ENCODE peak calls at places on chromosomes 1 and 21, in six cellular contexts. Q is left ventricle myocardium superior, S is HuH-7.5, U is AML-193, O is spleen, I is glutamatergic neuron. W is an unnamed sample.

GRCh38 chr21:44400791-44401385 is 47.5 kb downstream of the TRPM2 start:
- DNase-seq in Q (no peak), S (no peak), U (no peak), O (peak), I (no peak), W (peak)

GRCh38 chr1:201348211-201348566 is 29.3 kb downstream of the TNNT2 start:
- DNase-seq in Q (no peak), S (peak), U (peak), O (peak), I (peak), W (peak)

GRCh38 chr1:244971524-244972216 is 107.3 kb upstream of the HNRNPU start:
- DNase-seq in Q (no peak), S (no peak), U (no peak), O (no peak), I (no peak), W (no peak)

GRCh38 chr1:88802950-88803349 is 88.4 kb downstream of the GTF2B start:
- DNase-seq in Q (no peak), S (no peak), U (no peak), O (no peak), I (no peak), W (no peak)

GRCh38 chr1:81800741-81801031 is at the start of gene ADGRL2:
- DNase-seq in Q (peak), S (no peak), U (no peak), O (no peak), I (no peak), W (peak)

GRCh38 chr1:25973610-25974355 is 24.1 kb downstream of the PAFAH2 start:
- DNase-seq in Q (no peak), S (no peak), U (no peak), O (no peak), I (no peak), W (no peak)

GRCh38 chr1:205593967-205594366 is 37.8 kb downstream of the ELK4 start:
- DNase-seq in Q (no peak), S (no peak), U (no peak), O (no peak), I (no peak), W (no peak)

GRCh38 chr1:176897350-176898236 is 266.9 kb downstream of the ASTN1 start:
- DNase-seq in Q (peak), S (peak), U (peak), O (peak), I (peak), W (peak)

GRCh38 chr1:15337656-15338402 is 71.9 kb upstream of the EFHD2 start:
- DNase-seq in Q (no peak), S (no peak), U (no peak), O (no peak), I (no peak), W (no peak)

GRCh38 chr1:84913025-84913892 is 20.3 kb upstream of the LPAR3 start:
- DNase-seq in Q (no peak), S (peak), U (no peak), O (no peak), I (no peak), W (no peak)

GRCh38 chr1:88608139-88608943 is 75.7 kb upstream of the PKN2 start:
- DNase-seq in Q (no peak), S (no peak), U (peak), O (no peak), I (no peak), W (no peak)

GRCh38 chr1:26827205-26827604 is 717 bp downstream of the ZDHHC18 start:
- DNase-seq in Q (peak), S (no peak), U (no peak), O (peak), I (no peak), W (no peak)

GRCh38 chr1:63721531-63722189 is 52.2 kb upstream of the ROR1 start:
- DNase-seq in Q (peak), S (no peak), U (no peak), O (no peak), I (no peak), W (no peak)

GRCh38 chr1:220189750-220190347 is 82.4 kb downstream of the RAB3GAP2 start:
- DNase-seq in Q (no peak), S (no peak), U (peak), O (no peak), I (no peak), W (no peak)

GRCh38 chr21:45276620-45277019 is 11.1 kb downstream of the POFUT2 start:
- DNase-seq in Q (no peak), S (no peak), U (no peak), O (peak), I (no peak), W (no peak)

GRCh38 chr1:235649722-235650163 is at the start of gene GNG4:
- DNase-seq in Q (no peak), S (peak), U (no peak), O (peak), I (peak), W (no peak)

GRCh38 chr1:5342830-5343229 is 649.4 kb downstream of the NPHP4 start:
- DNase-seq in Q (no peak), S (no peak), U (no peak), O (no peak), I (no peak), W (no peak)

GRCh38 chr21:37665230-37666024 is 250.8 kb downstream of the KCNJ6 start:
- DNase-seq in Q (no peak), S (no peak), U (no peak), O (no peak), I (no peak), W (no peak)

GRCh38 chr21:42858957-42859890 is 20.1 kb downstream of the WDR4 start:
- DNase-seq in Q (peak), S (no peak), U (no peak), O (no peak), I (no peak), W (no peak)

GRCh38 chr1:228460830-228461229 is 26.4 kb upstream of the RNF187 start:
- DNase-seq in Q (no peak), S (no peak), U (no peak), O (no peak), I (no peak), W (no peak)

GRCh38 chr1:215132156-215132555 is 49.6 kb downstream of the KCNK2 start:
- DNase-seq in Q (no peak), S (no peak), U (no peak), O (no peak), I (no peak), W (no peak)

GRCh38 chr1:205486258-205486657 is 18.2 kb upstream of the CDK18 start:
- DNase-seq in Q (no peak), S (no peak), U (no peak), O (no peak), I (no peak), W (no peak)

GRCh38 chr1:3886691-3887090 is 13.4 kb downstream of the C1orf174 start:
- DNase-seq in Q (no peak), S (no peak), U (no peak), O (peak), I (no peak), W (no peak)

GRCh38 chr1:160168609-160169369 is 17.4 kb downstream of the ATP1A4 start:
- DNase-seq in Q (no peak), S (no peak), U (no peak), O (no peak), I (no peak), W (no peak)

GRCh38 chr1:48000883-48001282 is 3.7 kb upstream of the TRABD2B start:
- DNase-seq in Q (no peak), S (no peak), U (no peak), O (no peak), I (no peak), W (no peak)

GRCh38 chr1:19073311-19074186 is 117.1 kb upstream of the IFFO2 start:
- DNase-seq in Q (peak), S (no peak), U (no peak), O (peak), I (no peak), W (peak)

GRCh38 chr1:245133995-245134715 is 20.6 kb upstream of the KIF26B start:
- DNase-seq in Q (peak), S (no peak), U (no peak), O (peak), I (no peak), W (peak)

GRCh38 chr1:173038875-173039554 is 11.7 kb downstream of the TNFSF18 start:
- DNase-seq in Q (no peak), S (no peak), U (no peak), O (no peak), I (no peak), W (no peak)

GRCh38 chr1:181033799-181034391 is at the start of gene MR1:
- DNase-seq in Q (no peak), S (no peak), U (peak), O (no peak), I (no peak), W (peak)

GRCh38 chr1:202694354-202694753 is 15.9 kb downstream of the SYT2 start:
- DNase-seq in Q (no peak), S (no peak), U (no peak), O (no peak), I (no peak), W (no peak)

GRCh38 chr1:36771678-36772284 is 262.5 kb downstream of the GRIK3 start:
- DNase-seq in Q (no peak), S (no peak), U (no peak), O (peak), I (no peak), W (no peak)

GRCh38 chr1:222314839-222315238 is 233.1 kb downstream of the HHIPL2 start:
- DNase-seq in Q (no peak), S (no peak), U (no peak), O (no peak), I (no peak), W (no peak)

GRCh38 chr1:232676307-232676706 is 46.4 kb upstream of the SIPA1L2 start:
- DNase-seq in Q (no peak), S (no peak), U (no peak), O (no peak), I (no peak), W (no peak)

GRCh38 chr1:235045034-235045690 is 83.5 kb downstream of the TOMM20 start:
- DNase-seq in Q (no peak), S (no peak), U (no peak), O (no peak), I (no peak), W (no peak)

GRCh38 chr1:149844650-149845255 is 54.6 kb upstream of the BOLA1 start:
- DNase-seq in Q (no peak), S (no peak), U (no peak), O (no peak), I (no peak), W (no peak)

GRCh38 chr1:57908471-57908870 is 484.6 kb upstream of the DAB1 start:
- DNase-seq in Q (no peak), S (no peak), U (no peak), O (no peak), I (peak), W (no peak)

GRCh38 chr1:160083968-160084770 is 2.8 kb downstream of the KCNJ9 start:
- DNase-seq in Q (peak), S (peak), U (no peak), O (peak), I (peak), W (peak)

GRCh38 chr1:12152106-12152891 is 14.5 kb upstream of the TNFRSF1B start:
- DNase-seq in Q (no peak), S (no peak), U (no peak), O (no peak), I (no peak), W (no peak)